ENCODE peak calls at places on chromosomes 16 and 17, in four cellular contexts. T is SK-N-SH, U is WTC11, R is K562. P is an unnamed sample.

GRCh38 chr16:85068746-85069145 is 41.2 kb downstream of the KIAA0513 start:
- DNase-seq in R (no peak), U (no peak), T (no peak), P (no peak)

GRCh38 chr16:29876186-29876577 is 13.2 kb upstream of the CDIPT start:
- DNase-seq in U (peak; percentile 87), T (no peak), R (peak; percentile 66), P (no peak)

GRCh38 chr17:30095507-30096244 is 20.9 kb upstream of the NSRP1 start:
- DNase-seq in U (no peak), R (peak; percentile 67), T (peak; percentile 18), P (peak; percentile 36)

GRCh38 chr17:76270770-76271668 is 5.9 kb downstream of the UBALD2 start:
- DNase-seq in U (no peak), R (no peak), T (peak; percentile 40), P (no peak)

GRCh38 chr16:27925612-27926011 is 137.9 kb downstream of the GSG1L start:
- DNase-seq in T (peak; percentile 54), U (no peak), R (no peak), P (no peak)

GRCh38 chr17:9905902-9906301 is 831 bp upstream of the RCVRN start:
- DNase-seq in U (peak; percentile 74), T (peak; percentile 64), R (peak; percentile 33), P (no peak)

GRCh38 chr17:67680445-67681224 is 37.1 kb upstream of the NOL11 start:
- DNase-seq in R (no peak), U (no peak), T (no peak), P (no peak)

GRCh38 chr16:83908798-83909197 is 9.9 kb downstream of the MLYCD start:
- DNase-seq in U (no peak), T (no peak), R (no peak), P (no peak)

GRCh38 chr17:231966-232807 is 50.7 kb upstream of the DOC2B start:
- DNase-seq in U (peak; percentile 6), R (no peak), T (peak; percentile 54), P (no peak)

GRCh38 chr16:89105599-89106151 is 12.0 kb downstream of the ACSF3 start:
- DNase-seq in T (no peak), R (no peak), U (no peak), P (no peak)

GRCh38 chr17:77857613-77858012 is 100.9 kb upstream of the TNRC6C start:
- DNase-seq in R (no peak), T (no peak), U (no peak), P (no peak)

GRCh38 chr16:3662601-3663000 is 8.1 kb downstream of the DNASE1 start:
- DNase-seq in R (no peak), U (no peak), T (no peak), P (no peak)

GRCh38 chr16:74650966-74651567 is 15.6 kb downstream of the RFWD3 start:
- DNase-seq in U (no peak), R (peak; percentile 19), T (peak; percentile 31), P (no peak)

GRCh38 chr17:80688994-80689635 is 144.5 kb downstream of the RPTOR start:
- DNase-seq in T (no peak), U (no peak), R (peak; percentile 90), P (no peak)

GRCh38 chr16:22648941-22649340 is 138.2 kb downstream of the NPIPB5 start:
- DNase-seq in U (no peak), R (no peak), T (no peak), P (no peak)

GRCh38 chr16:1188781-1189189 is 35.9 kb downstream of the CACNA1H start:
- DNase-seq in U (peak; percentile 79), R (peak; percentile 72), T (no peak), P (no peak)

GRCh38 chr16:11165894-11166665 is 89.9 kb downstream of the SOCS1 start:
- DNase-seq in U (no peak), R (no peak), T (no peak), P (no peak)

GRCh38 chr17:75346906-75347305 is 57.7 kb upstream of the SLC25A19 start:
- DNase-seq in R (peak; percentile 92), U (no peak), T (no peak), P (no peak)

GRCh38 chr16:84450176-84450865 is 54.1 kb downstream of the MEAK7 start:
- DNase-seq in T (no peak), U (no peak), R (no peak), P (no peak)

GRCh38 chr17:13460646-13461045 is 141.1 kb downstream of the HS3ST3A1 start:
- DNase-seq in U (no peak), T (no peak), R (no peak), P (no peak)

GRCh38 chr16:30659507-30660423 is 1.5 kb downstream of the FBRS start:
- DNase-seq in T (peak; percentile 82), R (no peak), U (no peak), P (no peak)

GRCh38 chr17:31414590-31414918 is 23.1 kb downstream of the RAB11FIP4 start:
- DNase-seq in T (no peak), R (no peak), U (no peak), P (no peak)

GRCh38 chr17:73795730-73796129 is 151.5 kb upstream of the SDK2 start:
- DNase-seq in R (no peak), T (no peak), U (no peak), P (no peak)

GRCh38 chr16:68047987-68048386 is 24.9 kb downstream of the DUS2 start:
- DNase-seq in R (no peak), U (no peak), T (no peak), P (no peak)

GRCh38 chr16:72203401-72203800 is 31.4 kb upstream of the PMFBP1 start:
- DNase-seq in R (no peak), T (no peak), U (no peak), P (peak; percentile 49)

GRCh38 chr17:80437532-80437931 is 22.6 kb downstream of the ENDOV start:
- DNase-seq in U (no peak), R (no peak), T (no peak), P (no peak)

GRCh38 chr17:63480826-63481487 is 4.1 kb downstream of the ACE start:
- DNase-seq in R (no peak), T (peak; percentile 75), U (no peak), P (no peak)

GRCh38 chr16:79629003-79629402 is 28.5 kb upstream of the MAF start:
- DNase-seq in T (no peak), R (no peak), U (no peak), P (no peak)

GRCh38 chr17:14337596-14338079 is 36.8 kb downstream of the HS3ST3B1 start:
- DNase-seq in R (no peak), T (no peak), U (no peak), P (no peak)

GRCh38 chr17:62724398-62725146 is 83.5 kb downstream of the MARCHF10 start:
- DNase-seq in T (no peak), U (no peak), R (no peak), P (peak; percentile 91)

GRCh38 chr16:84940670-84941551 is 70.4 kb downstream of the ZDHHC7 start:
- DNase-seq in T (peak; percentile 93), R (no peak), U (no peak), P (no peak)

GRCh38 chr16:29775742-29776408 is 2.2 kb upstream of the ZG16 start:
- DNase-seq in U (no peak), T (no peak), R (peak; percentile 38), P (no peak)

GRCh38 chr17:42873321-42873720 is 22.3 kb downstream of the AOC3 start:
- DNase-seq in U (no peak), T (no peak), R (no peak), P (no peak)

GRCh38 chr17:41301916-41302901 is at the start of gene KRTAP29-1:
- DNase-seq in T (no peak), R (no peak), U (no peak), P (no peak)
- TF ChIP-seq USF1 in T (no peak), R (no peak), U (no peak), P (no peak)

DNA sequence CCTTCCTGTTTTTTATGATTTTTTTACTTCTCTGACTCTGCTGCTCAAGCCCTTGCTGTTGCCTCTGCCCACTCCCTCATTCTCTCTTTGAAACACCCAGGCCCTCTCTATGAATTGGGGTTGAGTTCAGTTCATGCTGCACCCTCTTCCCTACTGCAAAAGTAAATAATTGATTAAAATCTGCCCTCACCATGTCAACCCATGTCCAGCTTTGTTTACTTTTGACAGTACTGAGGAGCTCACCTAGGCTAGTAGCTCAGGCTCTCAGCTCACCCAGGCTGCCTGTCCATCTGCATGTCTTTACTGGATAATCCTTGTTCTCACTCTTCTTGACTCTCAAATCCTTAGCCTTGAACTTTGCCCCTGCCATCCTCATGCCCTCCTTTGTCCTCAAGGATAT is 95.2 kb downstream of the SPACA3 start:
- DNase-seq in T (no peak), U (no peak), R (no peak), P (no peak)
- TF ChIP-seq USF1 in T (no peak), U (no peak), R (no peak), P (no peak)

GRCh38 chr17:4101127-4101798 is 41.6 kb downstream of the ZZEF1 start:
- DNase-seq in R (peak; percentile 65), U (no peak), T (no peak), P (peak; percentile 20)
- TF ChIP-seq USF1 in R (no peak), U (no peak), T (no peak), P (no peak)

GRCh38 chr16:66608241-66609138 is 4.0 kb downstream of the CMTM3 start:
- DNase-seq in T (peak; percentile 94), U (peak; percentile 94), R (peak; percentile 91), P (no peak)
- TF ChIP-seq USF1 in T (peak; percentile 59), U (no peak), R (peak; percentile 58), P (no peak)

GRCh38 chr16:8816967-8817662 is 19.5 kb downstream of the PMM2 start:
- DNase-seq in U (no peak), R (no peak), T (no peak), P (no peak)

GRCh38 chr16:8826278-8826879 is 28.7 kb downstream of the PMM2 start:
- DNase-seq in R (no peak), U (no peak), T (peak; percentile 69), P (no peak)

GRCh38 chr16:8819635-8820034 is 22.0 kb downstream of the PMM2 start:
- DNase-seq in T (no peak), R (no peak), U (no peak), P (no peak)

GRCh38 chr16:8818499-8819270 is 21.0 kb downstream of the PMM2 start:
- DNase-seq in R (no peak), U (no peak), T (no peak), P (peak; percentile 57)

DNA sequence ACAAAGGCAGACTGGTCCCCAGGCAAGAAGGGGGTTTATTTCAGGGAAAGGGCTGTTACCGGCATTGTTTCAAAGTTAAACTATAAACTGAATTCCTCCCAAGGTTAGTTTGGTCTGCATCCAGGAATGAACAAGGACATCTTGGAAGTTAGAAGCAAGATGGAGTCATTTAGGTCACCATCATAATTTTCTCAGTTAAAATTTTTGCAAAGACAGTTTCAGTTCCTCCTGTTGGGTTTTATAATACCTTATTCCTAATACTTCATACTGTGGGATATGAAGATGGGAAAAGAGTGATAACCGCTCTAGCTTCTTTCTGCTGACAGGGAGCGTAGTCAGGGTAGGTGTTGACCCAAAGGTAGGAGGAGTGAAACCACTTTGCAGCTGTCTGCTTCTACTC is 24.8 kb downstream of the PMM2 start:
- DNase-seq in R (no peak), U (no peak), T (no peak), P (no peak)
- TF ChIP-seq USF1 in R (no peak), U (no peak), T (no peak), P (no peak)

P was measured in GM12878.